ENCODE peak calls at places on chromosome 20, in four cellular contexts. C, I, M and Y are unnamed samples.
A peak's percentile ranks its signal among the peaks of the same experiment; 100 is the strongest.

GRCh38 chr20:57047281-57048026 is 219.0 kb downstream of the BMP7 start:
- DNase-seq in C (no peak), I (no peak), M (no peak), Y (peak; percentile 24)

GRCh38 chr20:24768977-24769675 is 179.9 kb upstream of the CST7 start:
- DNase-seq in C (no peak), I (no peak), M (no peak), Y (peak; percentile 78)

GRCh38 chr20:19991826-19992225 is 25.3 kb upstream of the NAA20 start:
- DNase-seq in C (no peak), I (no peak), M (no peak), Y (no peak)

GRCh38 chr20:24718696-24719095 is 230.4 kb upstream of the CST7 start:
- DNase-seq in C (no peak), I (no peak), M (no peak), Y (no peak)

GRCh38 chr20:48995599-48995998 is 50.5 kb upstream of the CSE1L start:
- DNase-seq in C (no peak), I (no peak), M (no peak), Y (no peak)

GRCh38 chr20:63702036-63702665 is 5.6 kb downstream of the ARFRP1 start:
- DNase-seq in C (no peak), I (no peak), M (no peak), Y (peak; percentile 30)

GRCh38 chr20:53750827-53751393 is 157.3 kb upstream of the ZNF217 start:
- DNase-seq in C (no peak), I (no peak), M (no peak), Y (peak; percentile 89)

GRCh38 chr20:47610247-47610944 is 108.7 kb downstream of the NCOA3 start:
- DNase-seq in C (no peak), I (no peak), M (no peak), Y (no peak)

GRCh38 chr20:32535953-32536823 is 48.9 kb downstream of the NOL4L start:
- DNase-seq in C (peak; percentile 69), I (peak; percentile 52), M (peak; percentile 48), Y (peak; percentile 77)

GRCh38 chr20:54320148-54320607 is 112.3 kb downstream of the PFDN4 start:
- DNase-seq in C (no peak), I (no peak), M (no peak), Y (no peak)

GRCh38 chr20:50216543-50217206 is 26.0 kb downstream of the CEBPB start:
- DNase-seq in C (no peak), I (no peak), M (no peak), Y (peak; percentile 39)

GRCh38 chr20:59994697-59995122 is 36.5 kb downstream of the CDH26 start:
- DNase-seq in C (no peak), I (peak; percentile 61), M (peak; percentile 35), Y (no peak)

GRCh38 chr20:47330933-47331708 is 25.4 kb downstream of the ZMYND8 start:
- DNase-seq in C (no peak), I (no peak), M (no peak), Y (no peak)

GRCh38 chr20:24723953-24724352 is 225.1 kb upstream of the CST7 start:
- DNase-seq in C (no peak), I (no peak), M (no peak), Y (no peak)

GRCh38 chr20:32582659-32583580 is 2.2 kb downstream of the NOL4L start:
- DNase-seq in C (no peak), I (no peak), M (peak; percentile 25), Y (peak; percentile 69)

GRCh38 chr20:47747663-47748031 is 37.6 kb downstream of the SULF2 start:
- DNase-seq in C (no peak), I (no peak), M (no peak), Y (no peak)

GRCh38 chr20:49460916-49461315 is 21.6 kb downstream of the KCNB1 start:
- DNase-seq in C (peak; percentile 45), I (no peak), M (no peak), Y (no peak)

GRCh38 chr20:11207749-11208502 is 534.1 kb upstream of the JAG1 start:
- DNase-seq in C (peak; percentile 21), I (no peak), M (no peak), Y (no peak)

GRCh38 chr20:24700166-24700860 is 230.9 kb downstream of the SYNDIG1 start:
- DNase-seq in C (no peak), I (no peak), M (no peak), Y (no peak)

GRCh38 chr20:9400371-9401025 is 113.9 kb upstream of the LAMP5 start:
- DNase-seq in C (no peak), I (no peak), M (no peak), Y (no peak)

GRCh38 chr20:44805991-44806729 is 4.2 kb downstream of the RIMS4 start:
- DNase-seq in C (no peak), I (no peak), M (no peak), Y (peak; percentile 86)

GRCh38 chr20:4873396-4873795 is 127.9 kb downstream of the SLC23A2 start:
- DNase-seq in C (no peak), I (no peak), M (no peak), Y (no peak)

GRCh38 chr20:33518071-33518470 is 28.2 kb downstream of the CBFA2T2 start:
- DNase-seq in C (no peak), I (no peak), M (no peak), Y (no peak)

GRCh38 chr20:44734938-44735337 is 10.7 kb upstream of the KCNK15 start:
- DNase-seq in C (no peak), I (no peak), M (no peak), Y (no peak)

GRCh38 chr20:1332749-1333300 is 3.9 kb upstream of the SDCBP2 start:
- DNase-seq in C (no peak), I (no peak), M (no peak), Y (no peak)

GRCh38 chr20:1330075-1330830 is 1.3 kb upstream of the SDCBP2 start:
- DNase-seq in C (peak; percentile 87), I (no peak), M (peak; percentile 70), Y (no peak)

GRCh38 chr20:1331101-1331500 is 2.2 kb upstream of the SDCBP2 start:
- DNase-seq in C (no peak), I (no peak), M (no peak), Y (no peak)

GRCh38 chr20:1333462-1334369 is 4.8 kb upstream of the SDCBP2 start:
- DNase-seq in C (no peak), I (no peak), M (no peak), Y (no peak)

DNA sequence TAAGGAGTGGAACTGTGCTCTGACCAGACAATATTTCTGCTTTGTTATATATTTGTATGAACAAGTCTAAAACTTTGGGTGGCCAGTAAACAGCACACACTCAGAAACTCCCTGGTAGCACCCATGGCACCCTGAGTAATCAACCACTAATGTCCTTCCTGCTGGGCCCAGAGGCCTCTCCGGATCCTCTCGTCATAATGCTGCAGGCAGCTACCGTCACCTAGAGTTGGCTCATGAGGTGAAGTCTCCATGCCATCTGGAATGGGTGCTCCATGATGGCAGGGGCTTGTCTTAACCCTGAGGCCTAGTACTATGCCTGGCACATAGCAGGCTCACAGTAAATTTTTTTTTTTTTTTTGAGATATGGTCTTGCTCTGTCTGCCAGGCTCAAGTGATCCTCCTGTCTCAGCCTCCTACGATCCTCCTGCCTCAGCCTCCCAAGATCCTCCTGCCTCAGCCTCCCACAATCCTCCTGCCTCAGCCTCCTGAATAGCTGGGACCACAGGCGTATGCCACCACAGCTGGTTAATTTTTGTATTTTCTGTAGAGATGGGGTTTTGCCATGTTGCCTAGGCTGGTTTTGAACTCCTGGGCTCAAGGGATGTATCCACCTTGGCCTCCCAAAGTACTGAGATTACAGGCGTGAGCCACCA is 3.0 kb upstream of the SDCBP2 start:
- DNase-seq in C (no peak), I (no peak), M (no peak), Y (no peak)
- H3K4me1 ChIP-seq in C (peaks cover 23% of the 10 kb centered on the region), I (peaks cover 2% of the 10 kb centered on the region), M (peaks cover 78% of the 10 kb centered on the region), Y (no peaks in the 10 kb centered on the region)

DNA sequence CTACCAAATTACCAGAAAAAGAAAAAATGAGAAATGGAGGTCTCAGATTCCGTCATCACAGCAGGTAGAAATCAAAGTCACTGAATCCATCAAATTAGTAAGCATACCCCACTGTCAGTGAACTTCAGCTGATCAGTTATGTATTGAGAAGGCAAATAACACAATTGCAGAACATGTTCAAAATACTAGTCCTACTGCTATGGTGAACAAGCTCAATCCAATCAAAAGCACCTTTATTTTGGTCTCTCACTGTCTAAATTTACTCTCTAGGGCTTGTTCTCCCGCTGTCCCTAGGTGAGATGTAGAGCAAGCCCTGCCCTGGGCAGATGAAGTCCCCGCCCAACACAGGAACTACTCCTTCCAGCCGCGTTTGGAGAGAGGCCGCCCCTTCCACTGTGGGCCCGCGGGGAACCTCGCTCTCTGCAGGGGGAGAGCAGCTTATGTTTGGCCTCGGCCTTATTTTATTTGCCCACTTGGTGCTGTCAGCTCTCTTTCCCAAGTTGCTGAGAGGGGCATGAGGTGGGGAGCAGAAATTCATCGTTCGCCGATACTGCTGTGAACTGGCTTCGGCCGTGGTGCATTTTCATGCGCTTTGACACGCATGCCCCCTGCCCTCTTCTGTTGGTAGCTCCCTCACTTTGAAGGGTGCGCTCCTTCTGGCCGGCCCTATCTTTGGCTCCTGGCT is 14.3 kb upstream of the MAP1LC3A start:
- DNase-seq in C (no peak), I (no peak), M (no peak), Y (no peak)
- H3K4me3 ChIP-seq in C (no peak overlapping the region), I (no peak overlapping the region), M (peak overlapping the region; percentile 47), Y (no peak overlapping the region)

GRCh38 chr20:434661-435419 is 26.7 kb downstream of the RBCK1 start:
- DNase-seq in C (no peak), I (no peak), M (no peak), Y (no peak)
- H3K4me1 ChIP-seq in C (no peaks in the 10 kb centered on the region), I (peaks cover 21% of the 10 kb centered on the region), M (peaks cover 39% of the 10 kb centered on the region), Y (no peaks in the 10 kb centered on the region)

GRCh38 chr20:40294175-40294574 is 394.9 kb downstream of the MAFB start:
- DNase-seq in C (no peak), I (no peak), M (no peak), Y (no peak)
- H3K4me3 ChIP-seq in C (no peak overlapping the region), I (no peak overlapping the region), M (no peak overlapping the region), Y (no peak overlapping the region)

GRCh38 chr20:22703843-22704242 is 119.5 kb upstream of the FOXA2 start:
- DNase-seq in C (no peak), I (no peak), M (no peak), Y (no peak)
- H3K4me1 ChIP-seq in C (no peaks in the 10 kb centered on the region), I (no peaks in the 10 kb centered on the region), M (no peaks in the 10 kb centered on the region), Y (no peaks in the 10 kb centered on the region)

GRCh38 chr20:38536310-38536709 is 44.7 kb upstream of the ADIG start:
- DNase-seq in C (no peak), I (no peak), M (no peak), Y (no peak)
- H3K4me3 ChIP-seq in C (no peak overlapping the region), I (no peak overlapping the region), M (no peak overlapping the region), Y (no peak overlapping the region)